ENCODE peak calls at places on chromosomes 11 and 22, in five cellular contexts. Q is lower lobe of right lung; O is GM23338; R is effector memory CD4-positive, alpha-beta T cell; Y is right lobe of liver. D is an unnamed sample.

GRCh38 chr22:44894782-44895181 is 115.0 kb downstream of the PHF21B start:
- DNase-seq in Q (no peak), R (no peak), Y (peak), O (no peak), D (no peak)

GRCh38 chr11:18844753-18845367 is 53.3 kb upstream of the PTPN5 start:
- DNase-seq in O (peak), Y (no peak), Q (no peak), R (no peak), D (no peak)

GRCh38 chr11:17164361-17165246 is 43.2 kb downstream of the PIK3C2A start:
- DNase-seq in R (no peak), Y (no peak), O (no peak), Q (no peak), D (no peak)

GRCh38 chr22:20615021-20615420 is 107.6 kb downstream of the MED15 start:
- DNase-seq in Q (no peak), O (no peak), R (no peak), Y (no peak), D (no peak)

GRCh38 chr22:19772673-19773469 is 12.3 kb downstream of the TBX1 start:
- DNase-seq in Q (peak), O (no peak), Y (peak), R (no peak), D (no peak)

GRCh38 chr22:20080445-20080775 is 369 bp downstream of the DGCR8 start:
- DNase-seq in Y (peak), Q (peak), R (peak), O (peak), D (peak)

GRCh38 chr11:47577460-47578041 is 1.2 kb downstream of the KBTBD4 start:
- DNase-seq in Y (peak), R (no peak), O (no peak), Q (peak), D (peak)

GRCh38 chr11:79066456-79067354 is 374.1 kb downstream of the TENM4 start:
- DNase-seq in R (no peak), Y (no peak), O (peak), Q (no peak), D (no peak)

GRCh38 chr11:73386026-73386425 is 9.8 kb downstream of the RELT start:
- DNase-seq in Y (peak), Q (peak), O (no peak), R (no peak), D (no peak)

GRCh38 chr22:50641696-50642607 is 14.0 kb upstream of the ARSA start:
- DNase-seq in R (no peak), O (peak), Q (peak), Y (peak), D (no peak)

GRCh38 chr11:64933213-64933934 is 2.3 kb downstream of the GPHA2 start:
- DNase-seq in Y (no peak), R (no peak), O (no peak), Q (no peak), D (no peak)

GRCh38 chr11:108985611-108986279 is 320.9 kb downstream of the DDX10 start:
- DNase-seq in R (no peak), Y (no peak), Q (no peak), O (no peak), D (no peak)

GRCh38 chr22:35155403-35156025 is 89.6 kb downstream of the ISX start:
- DNase-seq in Q (no peak), R (no peak), Y (no peak), O (peak), D (no peak)

GRCh38 chr11:126132319-126132718 is 69.7 kb upstream of the CDON start:
- DNase-seq in Y (no peak), Q (peak), R (no peak), O (no peak), D (peak)

GRCh38 chr22:38901111-38901641 is 29.2 kb upstream of the CBX6 start:
- DNase-seq in O (no peak), Y (no peak), Q (no peak), R (no peak), D (no peak)

GRCh38 chr11:111917312-111917711 is 1.4 kb upstream of the C11orf52 start:
- DNase-seq in Q (no peak), R (no peak), Y (no peak), O (no peak), D (no peak)

GRCh38 chr11:23869673-23870072 is 627.2 kb upstream of the LUZP2 start:
- DNase-seq in O (no peak), R (no peak), Y (no peak), Q (no peak), D (no peak)

GRCh38 chr11:63944987-63945386 is 6.2 kb downstream of the NAA40 start:
- DNase-seq in R (no peak), Y (peak), Q (no peak), O (no peak), D (no peak)

GRCh38 chr22:27329471-27329870 is 472.1 kb downstream of the MN1 start:
- DNase-seq in Q (no peak), Y (no peak), O (peak), R (no peak), D (no peak)

GRCh38 chr11:100557830-100558611 is 129.1 kb upstream of the ARHGAP42 start:
- DNase-seq in R (no peak), Q (no peak), Y (no peak), O (no peak), D (no peak)

GRCh38 chr11:12674936-12675696 is 895 bp downstream of the TEAD1 start:
- DNase-seq in Q (peak), O (peak), Y (no peak), R (no peak), D (peak)

GRCh38 chr11:3835752-3836151 is 5.0 kb downstream of the RHOG start:
- DNase-seq in O (no peak), Q (no peak), Y (no peak), R (no peak), D (peak)

GRCh38 chr11:67613313-67613959 is 6.7 kb downstream of the NDUFV1 start:
- DNase-seq in O (no peak), Y (no peak), R (no peak), Q (peak), D (peak)

GRCh38 chr11:67612751-67613150 is 6.0 kb downstream of the NDUFV1 start:
- DNase-seq in O (no peak), Q (peak), R (no peak), Y (no peak), D (no peak)

GRCh38 chr11:67615455-67616430 is 9.0 kb downstream of the NDUFV1 start:
- DNase-seq in Q (peak), R (no peak), Y (peak), O (peak), D (no peak)

GRCh38 chr11:67614730-67615454 is 8.2 kb downstream of the NDUFV1 start:
- DNase-seq in O (no peak), Y (no peak), Q (no peak), R (no peak), D (no peak)

GRCh38 chr11:67613960-67614715 is 7.4 kb downstream of the NDUFV1 start:
- DNase-seq in Q (peak), Y (peak), R (peak), O (peak), D (no peak)
- H3K27ac ChIP-seq in Q (peak), Y (peak), R (peak), O (no peak), D (peak)

GRCh38 chr22:37752189-37753061 is 55.3 kb upstream of the GCAT start:
- DNase-seq in O (no peak), R (no peak), Y (peak), Q (peak), D (no peak)
- H3K4me3 ChIP-seq in O (no peak), R (no peak), Y (no peak), Q (no peak), D (no peak)

GRCh38 chr11:124762624-124763155 is 600 bp upstream of the ESAM start:
- DNase-seq in R (no peak), O (no peak), Y (no peak), Q (no peak), D (no peak)
- H3K27ac ChIP-seq in R (no peak), O (no peak), Y (peak), Q (peak), D (no peak)

GRCh38 chr11:123196060-123196714 is 1.1 kb upstream of the CLMP start:
- DNase-seq in O (peak), Y (no peak), R (no peak), Q (no peak), D (no peak)
- H3K4me3 ChIP-seq in O (peak), Y (no peak), R (peak), Q (no peak), D (no peak)

D was measured in dorsolateral prefrontal cortex.